ENCODE peak calls at places on chromosomes 4 and X, in eight cellular contexts. L, T, J, F, E, K, D and S are unnamed samples.

GRCh38 chr4:109040441-109040840 is 262.0 kb downstream of the COL25A1 start:
- DNase-seq in L (no peak), T (no peak), J (no peak), F (no peak), E (no peak), K (no peak), D (no peak), S (no peak)

GRCh38 chrX:102976793-102977495 is 39.9 kb downstream of the RAB40AL start:
- DNase-seq in L (no peak), T (no peak), J (no peak), F (no peak), E (no peak), K (no peak), D (no peak), S (no peak)

GRCh38 chr4:2015008-2015407 is 6.2 kb upstream of the NELFA start:
- DNase-seq in L (no peak), T (no peak), J (no peak), F (no peak), E (no peak), K (no peak), D (no peak), S (no peak)

GRCh38 chr4:41889328-41889727 is 45.9 kb upstream of the TMEM33 start:
- DNase-seq in L (no peak), T (no peak), J (no peak), F (no peak), E (no peak), K (no peak), D (no peak), S (no peak)

GRCh38 chr4:167578906-167579305 is 344.6 kb upstream of the SPOCK3 start:
- DNase-seq in L (no peak), T (no peak), J (no peak), F (no peak), E (no peak), K (no peak), D (no peak), S (no peak)

GRCh38 chrX:11472879-11473278 is 179.7 kb downstream of the AMELX start:
- DNase-seq in L (no peak), T (no peak), J (no peak), F (no peak), E (no peak), K (no peak), D (no peak), S (no peak)

GRCh38 chrX:153870288-153870690 is 15.7 kb downstream of the L1CAM start:
- DNase-seq in L (no peak), T (no peak), J (no peak), F (no peak), E (no peak), K (no peak), D (no peak), S (peak; percentile 35)

GRCh38 chrX:34884693-34885277 is 57.8 kb upstream of the FAM47B start:
- DNase-seq in L (no peak), T (no peak), J (no peak), F (no peak), E (no peak), K (no peak), D (peak; percentile 46), S (no peak)

GRCh38 chrX:14922437-14922836 is 49.2 kb downstream of the MOSPD2 start:
- DNase-seq in L (no peak), T (no peak), J (no peak), F (no peak), E (no peak), K (no peak), D (peak; percentile 25), S (no peak)

GRCh38 chrX:51496501-51497291 is at the start of gene NUDT11:
- DNase-seq in L (peak; percentile 29), T (peak; percentile 18), J (peak; percentile 74), F (no peak), E (peak; percentile 57), K (no peak), D (peak; percentile 32), S (peak; percentile 82)

GRCh38 chrX:153685179-153685536 is 2.6 kb upstream of the SLC6A8 start:
- DNase-seq in L (no peak), T (no peak), J (no peak), F (no peak), E (no peak), K (no peak), D (no peak), S (no peak)

GRCh38 chr4:91963489-91963888 is 340.3 kb upstream of the GRID2 start:
- DNase-seq in L (no peak), T (no peak), J (no peak), F (no peak), E (no peak), K (no peak), D (no peak), S (no peak)

GRCh38 chr4:7823416-7823824 is 116.2 kb downstream of the AFAP1 start:
- DNase-seq in L (no peak), T (no peak), J (no peak), F (no peak), E (peak; percentile 80), K (no peak), D (peak; percentile 82), S (no peak)

GRCh38 chr4:98026362-98026761 is 116.9 kb downstream of the STPG2 start:
- DNase-seq in L (no peak), T (no peak), J (no peak), F (no peak), E (no peak), K (no peak), D (no peak), S (no peak)

GRCh38 chrX:146755214-146755613 is 54.4 kb upstream of the CXorf51B start:
- DNase-seq in L (no peak), T (no peak), J (no peak), F (no peak), E (no peak), K (no peak), D (no peak), S (no peak)

GRCh38 chrX:118758511-118758910 is 31.1 kb downstream of the IL13RA1 start:
- DNase-seq in L (no peak), T (no peak), J (no peak), F (no peak), E (no peak), K (no peak), D (no peak), S (no peak)

GRCh38 chr4:164192844-164193243 is 561.1 kb upstream of the SMIM31 start:
- DNase-seq in L (no peak), T (no peak), J (no peak), F (no peak), E (no peak), K (no peak), D (no peak), S (no peak)